ENCODE peak calls at places on chromosome 15, in seven cellular contexts. G is SJCRH30; O is Peyer's patch; F is neuronal stem cell; U is tibial nerve; S is brain microvascular endothelial cell; I is CD4-positive, alpha-beta T cell. L is an unnamed sample.

GRCh38 chr15:34436956-34437442 is 609 bp downstream of the GOLGA8A start:
- DNase-seq in I (peak; percentile 28), U (no peak), S (no peak), O (peak; percentile 50), F (peak; percentile 35), G (peak; percentile 38), L (no peak)

GRCh38 chr15:49137861-49138260 is 17.5 kb downstream of the COPS2 start:
- DNase-seq in I (no peak), U (no peak), S (peak; percentile 7), F (no peak), G (no peak), O (no peak), L (no peak)

GRCh38 chr15:57662802-57663201 is 43.7 kb upstream of the POLR2M start:
- DNase-seq in G (peak; percentile 53), I (no peak), F (no peak), U (no peak), S (no peak), O (no peak), L (no peak)

GRCh38 chr15:83943849-83944404 is 290.0 kb downstream of the ADAMTSL3 start:
- DNase-seq in F (no peak), I (no peak), S (no peak), O (no peak), U (no peak), G (no peak), L (peak; percentile 24)

GRCh38 chr15:36133686-36134085 is 445.7 kb upstream of the CDIN1 start:
- DNase-seq in S (no peak), O (no peak), G (no peak), F (no peak), I (no peak), U (no peak), L (no peak)

GRCh38 chr15:38758001-38758400 is 193.4 kb upstream of the RASGRP1 start:
- DNase-seq in F (no peak), U (no peak), I (no peak), G (peak; percentile 54), S (peak; percentile 70), O (no peak), L (no peak)

GRCh38 chr15:58864602-58865419 is 68.7 kb downstream of the SLTM start:
- DNase-seq in I (no peak), S (no peak), F (no peak), U (no peak), O (peak; percentile 53), G (no peak), L (no peak)

GRCh38 chr15:66941791-66942190 is 123.6 kb upstream of the SMAD3 start:
- DNase-seq in S (no peak), I (no peak), O (no peak), G (no peak), F (no peak), U (no peak), L (no peak)

GRCh38 chr15:69080203-69080957 is 65.9 kb downstream of the NOX5 start:
- DNase-seq in O (no peak), U (no peak), S (no peak), G (no peak), I (no peak), F (no peak), L (no peak)

GRCh38 chr15:58458076-58458475 is 26.3 kb downstream of the LIPC start:
- DNase-seq in I (no peak), O (no peak), F (no peak), U (no peak), G (peak; percentile 57), S (no peak), L (no peak)

GRCh38 chr15:32825219-32825618 is 107.4 kb downstream of the GREM1 start:
- DNase-seq in S (peak; percentile 59), G (no peak), I (no peak), O (no peak), F (no peak), U (no peak), L (no peak)

GRCh38 chr15:66832679-66833078 is 130.6 kb downstream of the SMAD6 start:
- DNase-seq in S (no peak), I (no peak), G (no peak), O (peak; percentile 4), F (no peak), U (no peak), L (no peak)

GRCh38 chr15:74620636-74621545 is 5.3 kb downstream of the CLK3 start:
- DNase-seq in U (peak; percentile 44), G (peak; percentile 61), O (peak; percentile 88), F (peak; percentile 50), S (peak; percentile 70), I (peak; percentile 58), L (no peak)

GRCh38 chr15:99706557-99707303 is 26.5 kb downstream of the LYSMD4 start:
- DNase-seq in O (no peak), G (no peak), F (no peak), S (no peak), U (no peak), I (no peak), L (no peak)

GRCh38 chr15:90259524-90259923 is 5.9 kb upstream of the NGRN start:
- DNase-seq in U (no peak), I (no peak), O (no peak), S (peak; percentile 55), G (no peak), F (no peak), L (no peak)
- H3K27ac ChIP-seq in U (no peak overlapping the region), I (no peak overlapping the region), O (no peak overlapping the region), S (peak overlapping the region; percentile 89), G (no peak overlapping the region), F (no peak overlapping the region), L (no peak overlapping the region)

DNA sequence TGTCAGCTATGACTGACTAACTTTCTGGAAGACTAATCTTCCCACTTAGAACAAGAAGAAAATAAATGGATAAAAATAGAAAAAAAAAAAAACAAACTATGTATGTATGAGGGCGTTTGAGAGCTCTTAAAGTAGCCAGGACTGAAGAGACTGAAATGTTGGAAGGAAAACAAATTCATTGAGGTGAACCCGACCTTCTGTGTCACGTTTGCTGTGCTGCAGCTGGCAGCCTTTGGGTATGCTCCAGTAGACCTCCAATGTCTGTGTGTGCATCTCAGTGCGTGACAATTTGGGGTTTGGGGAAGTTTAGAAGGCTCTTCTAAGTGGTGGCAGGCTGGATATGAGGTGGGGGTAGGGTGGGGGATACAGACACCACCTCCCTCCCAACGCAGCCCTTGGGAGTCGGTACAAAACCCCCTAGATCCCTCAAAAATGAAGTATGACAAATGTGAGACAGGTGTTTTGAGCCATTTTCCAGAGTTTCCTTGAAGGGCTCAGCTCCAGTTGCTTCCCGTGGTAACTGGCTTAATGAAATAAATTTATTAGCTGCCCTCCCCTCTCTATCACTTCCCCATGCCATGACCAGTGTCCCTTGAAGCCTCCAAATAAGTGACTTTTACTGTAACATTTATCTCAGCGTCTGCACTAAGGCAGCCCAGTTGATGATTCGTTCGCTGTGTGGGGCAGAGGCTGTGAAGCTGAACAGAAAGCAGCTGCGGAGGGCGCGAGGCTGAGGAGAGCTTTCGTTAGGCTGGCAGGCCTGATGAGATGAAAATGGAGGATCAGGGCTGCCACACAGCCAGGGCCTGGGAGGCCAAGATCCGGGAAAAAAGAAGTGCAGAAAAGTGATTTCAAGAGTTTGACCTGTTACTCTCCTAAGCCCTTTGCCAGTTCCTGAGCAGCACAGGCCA is 34.9 kb upstream of the GABRB3 start:
- DNase-seq in I (no peak), S (no peak), U (no peak), O (no peak), F (no peak), G (peak; percentile 90), L (no peak)
- H3K27ac ChIP-seq in I (no peak overlapping the region), S (no peak overlapping the region), U (no peak overlapping the region), O (no peak overlapping the region), F (no peak overlapping the region), G (peak overlapping the region; percentile 92), L (no peak overlapping the region)

GRCh38 chr15:62417444-62417843 is 252.4 kb upstream of the C2CD4B start:
- DNase-seq in I (no peak), U (no peak), S (peak; percentile 37), O (no peak), F (no peak), G (no peak), L (no peak)

GRCh38 chr15:62413786-62414185 is 248.7 kb upstream of the C2CD4B start:
- DNase-seq in S (no peak), U (no peak), F (no peak), O (no peak), I (no peak), G (no peak), L (no peak)

GRCh38 chr15:62415498-62415897 is 250.4 kb upstream of the C2CD4B start:
- DNase-seq in F (no peak), S (no peak), I (no peak), G (no peak), U (no peak), O (no peak), L (no peak)

GRCh38 chr15:62419206-62419605 is 254.1 kb upstream of the C2CD4B start:
- DNase-seq in S (no peak), G (peak; percentile 28), O (no peak), I (no peak), F (no peak), U (no peak), L (no peak)

DNA sequence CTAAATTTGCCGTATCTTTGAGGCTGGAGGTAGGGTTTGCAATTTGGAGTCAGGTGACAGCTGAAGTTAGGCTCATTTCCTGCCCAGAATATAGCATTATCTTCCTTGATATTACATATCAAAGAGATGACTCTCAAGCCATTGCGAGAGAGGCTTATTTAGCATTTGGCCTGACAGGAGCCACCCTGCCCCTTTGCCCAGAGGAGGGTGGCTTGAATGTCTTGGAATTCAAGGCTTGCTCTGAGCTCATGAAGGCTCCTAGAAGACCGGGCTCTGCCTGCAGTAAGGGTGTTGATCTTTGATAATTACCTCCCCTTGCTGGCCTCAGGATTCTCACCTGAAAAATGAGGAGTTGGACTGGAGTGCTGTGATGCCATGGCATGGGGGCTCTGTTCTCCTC is 251.4 kb upstream of the C2CD4B start:
- DNase-seq in I (no peak), S (no peak), O (no peak), G (no peak), U (no peak), F (no peak), L (no peak)
- H3K27ac ChIP-seq in I (no peak overlapping the region), S (no peak overlapping the region), O (no peak overlapping the region), G (no peak overlapping the region), U (no peak overlapping the region), F (no peak overlapping the region), L (no peak overlapping the region)

GRCh38 chr15:94445529-94446160 is 214.3 kb downstream of the MCTP2 start:
- DNase-seq in G (no peak), F (no peak), I (no peak), O (no peak), U (no peak), S (no peak), L (no peak)

GRCh38 chr15:94451461-94451860 is 220.1 kb downstream of the MCTP2 start:
- DNase-seq in O (no peak), G (no peak), I (no peak), S (no peak), U (no peak), F (no peak), L (peak; percentile 60)

GRCh38 chr15:94443156-94443555 is 211.8 kb downstream of the MCTP2 start:
- DNase-seq in F (no peak), U (no peak), G (peak; percentile 86), I (no peak), O (no peak), S (no peak), L (no peak)

GRCh38 chr15:94441782-94442181 is 210.4 kb downstream of the MCTP2 start:
- DNase-seq in G (peak; percentile 3), U (no peak), S (no peak), F (no peak), O (no peak), I (no peak), L (no peak)

DNA sequence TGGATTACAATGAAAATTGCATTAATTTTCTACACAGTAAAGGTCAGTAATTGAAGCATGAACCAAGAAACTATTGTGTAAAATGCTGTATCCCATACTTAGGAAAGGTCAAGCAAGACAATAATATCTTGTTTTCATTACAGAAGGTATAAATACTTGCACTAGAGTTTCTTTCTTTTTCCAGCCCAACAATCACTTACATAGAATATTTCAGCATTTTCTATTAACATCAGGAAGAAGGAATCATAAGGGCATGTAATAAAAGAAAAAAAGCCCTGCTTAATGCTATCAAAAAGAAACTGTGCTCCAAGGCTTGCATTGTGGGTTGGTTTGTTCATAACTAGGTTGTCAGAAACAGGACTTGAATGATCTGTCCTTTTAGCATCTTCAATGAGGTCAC is 215.1 kb downstream of the MCTP2 start:
- DNase-seq in O (no peak), S (no peak), I (no peak), F (no peak), U (no peak), G (no peak), L (no peak)
- H3K27ac ChIP-seq in O (no peak overlapping the region), S (no peak overlapping the region), I (no peak overlapping the region), F (no peak overlapping the region), U (no peak overlapping the region), G (no peak overlapping the region), L (no peak overlapping the region)

L was measured in epithelial cell of prostate.